ENCODE peak calls at places on chromosomes 4 and X, in four cellular contexts. A is A549, N is lung, Y is SK-N-SH. U is an unnamed sample.

GRCh38 chr4:15659768-15660394 is 4.7 kb upstream of the FBXL5 start:
- DNase-seq in A (no peak), N (peak), Y (no peak), U (no peak)

GRCh38 chr4:133146192-133146573 is 2.9 kb upstream of the PCDH10 start:
- DNase-seq in A (no peak), N (no peak), Y (no peak), U (no peak)

GRCh38 chrX:140817943-140818342 is 108.4 kb downstream of the LINC00632 start:
- DNase-seq in A (peak), N (no peak), Y (peak), U (no peak)

GRCh38 chrX:12583543-12583942 is 207.7 kb upstream of the PRPS2 start:
- DNase-seq in A (no peak), N (no peak), Y (no peak), U (no peak)

GRCh38 chrX:17242470-17242869 is 132.5 kb upstream of the NHS start:
- DNase-seq in A (no peak), N (peak), Y (peak), U (peak)

GRCh38 chr4:123588631-123589223 is 192.1 kb downstream of the SPRY1 start:
- DNase-seq in A (peak), N (no peak), Y (no peak), U (no peak)

GRCh38 chrX:51759055-51759454 is 15.8 kb downstream of the GSPT2 start:
- DNase-seq in A (no peak), N (no peak), Y (peak), U (no peak)

GRCh38 chr4:5588046-5588445 is 120.3 kb downstream of the EVC2 start:
- DNase-seq in A (no peak), N (no peak), Y (no peak), U (no peak)

GRCh38 chr4:94974773-94975172 is 217.0 kb downstream of the BMPR1B start:
- DNase-seq in A (no peak), N (no peak), Y (no peak), U (no peak)

GRCh38 chrX:11429543-11430085 is 136.4 kb downstream of the AMELX start:
- DNase-seq in A (no peak), N (no peak), Y (no peak), U (no peak)

GRCh38 chr4:44738615-44739014 is 12.3 kb upstream of the GNPDA2 start:
- DNase-seq in A (no peak), N (no peak), Y (no peak), U (no peak)

GRCh38 chr4:23934915-23935314 is 45.1 kb upstream of the PPARGC1A start:
- DNase-seq in A (no peak), N (peak), Y (no peak), U (peak)

GRCh38 chr4:150224896-150225591 is 146.8 kb downstream of the DCLK2 start:
- DNase-seq in A (peak), N (no peak), Y (no peak), U (no peak)

GRCh38 chrX:151082077-151082948 is 94.1 kb upstream of the GPR50 start:
- DNase-seq in A (peak), N (peak), Y (peak), U (peak)

DNA sequence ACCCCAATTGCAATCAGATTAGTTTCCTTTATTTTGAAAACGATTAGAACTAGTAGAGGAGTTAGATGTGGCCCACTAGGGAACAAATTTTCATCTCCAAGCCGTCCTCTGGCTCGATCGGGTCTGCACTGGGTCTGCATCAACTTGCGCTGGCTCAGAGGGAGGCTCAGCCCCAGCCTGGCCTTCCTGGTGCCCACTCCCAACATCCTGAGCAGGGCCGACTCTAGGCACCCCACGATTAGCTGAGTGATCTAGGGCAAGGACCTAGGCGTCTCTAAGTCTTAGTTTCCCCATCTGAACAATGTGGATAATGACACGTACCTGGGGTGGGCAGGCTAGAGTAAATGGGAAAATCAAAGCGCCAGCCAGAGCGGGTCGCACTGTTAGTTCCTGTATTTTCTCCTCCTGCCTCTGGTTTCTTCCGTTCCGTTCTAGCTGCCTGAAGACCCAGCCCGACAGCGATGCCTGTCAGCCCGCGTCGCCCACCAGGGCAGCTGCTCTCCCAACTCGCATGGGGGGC is 7.7 kb upstream of the HAND2 start:
- DNase-seq in A (no peak), N (no peak), Y (no peak), U (peak)
- H3K4me3 ChIP-seq in A (no peak), N (no peak), Y (peak), U (peak)

DNA sequence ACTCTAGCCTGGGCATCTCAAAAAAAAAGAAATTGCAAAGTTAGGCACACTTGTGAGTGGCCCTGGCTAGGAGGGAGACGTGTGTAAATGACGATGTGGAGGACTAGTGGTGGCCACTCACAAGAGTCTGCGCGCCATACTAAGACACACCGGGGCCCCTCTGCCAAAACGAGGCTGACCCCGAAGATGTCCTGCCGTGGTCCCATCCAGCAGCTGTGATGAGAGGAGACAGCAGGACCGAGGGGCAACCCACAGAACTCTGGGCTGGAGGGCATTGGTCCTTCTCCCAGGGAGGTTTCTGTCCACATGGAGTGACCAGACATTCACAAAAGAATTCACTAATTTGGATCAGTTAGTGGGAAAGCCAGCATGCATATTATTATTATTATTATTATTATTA is 47.4 kb downstream of the NOP14 start:
- DNase-seq in A (no peak), N (no peak), Y (no peak), U (no peak)
- H3K4me3 ChIP-seq in A (no peak), N (no peak), Y (no peak), U (no peak)

DNA sequence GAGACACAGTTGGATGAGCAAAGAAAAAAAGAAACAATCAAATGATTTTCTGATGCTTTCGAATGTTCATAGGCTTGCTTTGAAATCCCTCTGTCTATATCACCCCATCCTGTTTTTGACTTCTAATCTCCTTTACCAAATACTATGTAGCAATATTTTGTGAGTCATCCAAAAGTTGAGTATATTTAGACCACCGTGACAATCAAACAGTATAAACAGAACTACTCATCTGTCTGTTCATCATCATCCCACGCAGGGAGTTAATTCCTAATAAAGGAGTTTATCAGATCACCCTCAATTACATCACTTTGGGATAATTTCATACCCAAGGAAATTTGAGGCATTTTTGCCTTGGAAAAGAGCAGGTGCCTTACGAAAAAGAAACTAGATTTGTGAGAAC is 212.9 kb downstream of the CBR4 start:
- DNase-seq in A (no peak), N (no peak), Y (no peak), U (no peak)
- H3K4me3 ChIP-seq in A (peak), N (no peak), Y (no peak), U (no peak)

DNA sequence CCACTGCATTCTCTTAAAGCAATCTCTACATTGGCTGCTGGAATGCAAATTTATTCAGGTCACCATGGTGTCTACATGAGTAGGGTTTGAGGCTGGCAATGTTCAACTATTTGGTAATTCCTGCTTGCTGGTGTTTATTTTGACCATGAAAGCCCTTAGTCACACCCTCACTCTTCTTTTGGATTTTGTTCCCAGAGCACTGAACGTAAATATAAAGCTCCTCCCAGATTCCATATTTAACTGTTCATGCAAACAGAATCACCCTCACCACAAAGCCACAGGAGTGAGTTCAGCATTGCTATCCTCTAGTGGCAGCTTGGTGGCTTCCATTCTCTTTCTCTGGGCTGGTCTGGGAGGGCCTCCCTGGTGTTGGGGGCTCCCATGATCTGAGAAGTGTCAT is 82.8 kb downstream of the LNX1 start:
- DNase-seq in A (no peak), N (no peak), Y (no peak), U (no peak)
- H3K4me3 ChIP-seq in A (no peak), N (no peak), Y (no peak), U (no peak)

GRCh38 chr4:7584760-7585159 is 150.0 kb upstream of the PSAPL1 start:
- DNase-seq in A (no peak), N (no peak), Y (no peak), U (no peak)
- H3K4me3 ChIP-seq in A (no peak), N (no peak), Y (no peak), U (no peak)

GRCh38 chrX:2693123-2693438 is 2.0 kb downstream of the CD99 start:
- DNase-seq in A (no peak), N (no peak), Y (no peak), U (no peak)
- H3K4me3 ChIP-seq in A (no peak), N (no peak), Y (peak), U (peak)

DNA sequence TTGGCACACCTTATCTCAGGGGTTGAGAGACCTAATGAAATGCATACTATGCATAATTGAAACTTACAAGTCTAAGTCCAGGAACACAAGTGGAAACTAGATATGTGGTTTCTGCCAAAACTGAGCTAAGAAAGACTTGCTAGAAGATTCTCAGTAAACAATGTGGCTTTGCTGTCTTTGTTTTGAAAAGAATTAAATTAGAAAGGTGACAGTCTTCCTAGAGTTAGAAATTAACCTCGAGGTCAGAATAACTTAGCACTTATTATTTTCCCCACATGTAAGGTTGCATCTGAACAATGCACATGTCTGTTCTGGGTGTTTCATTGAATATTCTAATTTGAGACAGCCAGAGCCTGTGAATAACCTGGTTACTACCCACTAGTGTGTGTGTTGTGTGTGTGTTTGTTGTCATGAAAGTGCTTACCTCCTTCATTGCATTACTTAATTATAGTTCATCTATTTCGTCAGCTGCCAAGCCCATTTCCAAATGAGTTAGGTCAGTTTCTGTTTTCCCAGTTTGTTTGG is 1.5 kb downstream of the EREG start:
- DNase-seq in A (no peak), N (no peak), Y (no peak), U (no peak)
- H3K4me3 ChIP-seq in A (peak), N (no peak), Y (no peak), U (peak)

GRCh38 chrX:152905081-152905420 is 7.2 kb downstream of the ZNF185 start:
- DNase-seq in A (no peak), N (no peak), Y (no peak), U (no peak)

GRCh38 chrX:152904151-152905080 is 6.5 kb downstream of the ZNF185 start:
- DNase-seq in A (peak), N (no peak), Y (peak), U (peak)

GRCh38 chrX:152903589-152903988 is 5.7 kb downstream of the ZNF185 start:
- DNase-seq in A (no peak), N (no peak), Y (no peak), U (no peak)

GRCh38 chrX:152908486-152908885 is 10.6 kb downstream of the ZNF185 start:
- DNase-seq in A (no peak), N (no peak), Y (no peak), U (no peak)

DNA sequence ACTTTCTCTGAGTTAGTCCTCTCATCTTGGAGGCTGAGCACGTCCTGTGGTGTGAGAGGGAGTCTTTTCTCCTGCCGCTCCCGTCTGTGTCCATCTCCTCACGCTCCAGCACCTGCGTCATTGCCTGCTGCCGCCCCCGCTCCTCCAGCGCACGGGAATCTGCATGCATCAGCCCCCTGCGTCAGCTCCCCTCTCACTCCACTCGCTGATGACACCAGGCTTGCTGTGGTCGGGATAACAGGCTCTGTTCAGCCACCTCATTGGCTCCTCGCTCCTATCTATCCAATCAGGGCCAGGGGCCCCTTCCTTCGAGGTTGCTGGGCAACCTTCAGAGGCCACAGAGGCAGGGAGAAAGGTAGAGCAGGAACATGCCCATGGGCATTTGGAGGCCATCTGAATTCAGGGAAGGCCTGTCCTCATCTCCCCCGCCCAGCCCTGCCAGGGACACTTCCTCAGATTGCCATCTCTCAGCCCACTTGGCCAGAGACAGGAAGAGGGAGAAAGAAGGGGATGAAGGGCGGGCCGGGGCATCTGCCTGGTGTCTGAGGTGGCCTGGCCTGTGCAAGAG is 9.3 kb downstream of the ZNF185 start:
- DNase-seq in A (no peak), N (no peak), Y (peak), U (no peak)
- H3K4me3 ChIP-seq in A (no peak), N (no peak), Y (no peak), U (no peak)

U was measured in colonic mucosa.